ENCODE peak calls at places on chromosomes 2 and 18, in five cellular contexts. One of them, this sample, is unnamed.

GRCh38 chr2:196808281-196808680 is 874 bp downstream of the C2orf66 start:
- DNase-seq in GM12878: no peak
- DNase-seq in K562: no peak
- DNase-seq in HepG2: no peak
- DNase-seq in SK-N-SH: peak
- DNase-seq in this sample: no peak

GRCh38 chr2:171841996-171842395 is 52.0 kb downstream of the SLC25A12 start:
- DNase-seq in GM12878: no peak
- DNase-seq in K562: no peak
- DNase-seq in HepG2: no peak
- DNase-seq in SK-N-SH: no peak
- DNase-seq in this sample: no peak

GRCh38 chr2:168633895-168634294 is 168.5 kb upstream of the NOSTRIN start:
- DNase-seq in GM12878: no peak
- DNase-seq in K562: no peak
- DNase-seq in HepG2: no peak
- DNase-seq in SK-N-SH: no peak
- DNase-seq in this sample: no peak

GRCh38 chr2:74573747-74574562 is 19.4 kb downstream of the DOK1 start:
- DNase-seq in GM12878: peak
- DNase-seq in K562: no peak
- DNase-seq in HepG2: no peak
- DNase-seq in SK-N-SH: no peak
- DNase-seq in this sample: no peak

GRCh38 chr2:152407204-152407721 is 72.3 kb downstream of the FMNL2 start:
- DNase-seq in GM12878: peak
- DNase-seq in K562: no peak
- DNase-seq in HepG2: no peak
- DNase-seq in SK-N-SH: peak
- DNase-seq in this sample: peak

GRCh38 chr2:159595410-159596046 is 20.8 kb downstream of the BAZ2B start:
- DNase-seq in GM12878: no peak
- DNase-seq in K562: no peak
- DNase-seq in HepG2: no peak
- DNase-seq in SK-N-SH: no peak
- DNase-seq in this sample: no peak

GRCh38 chr2:140695163-140695562 is 1435.7 kb downstream of the LRP1B start:
- DNase-seq in GM12878: no peak
- DNase-seq in K562: no peak
- DNase-seq in HepG2: peak
- DNase-seq in SK-N-SH: no peak
- DNase-seq in this sample: no peak

GRCh38 chr2:161138429-161138828 is 21.8 kb upstream of the TANK start:
- DNase-seq in GM12878: no peak
- DNase-seq in K562: no peak
- DNase-seq in HepG2: no peak
- DNase-seq in SK-N-SH: no peak
- DNase-seq in this sample: no peak

GRCh38 chr2:20661028-20661980 is 5.6 kb upstream of the GDF7 start:
- DNase-seq in GM12878: peak
- DNase-seq in K562: peak
- DNase-seq in HepG2: peak
- DNase-seq in SK-N-SH: peak
- DNase-seq in this sample: peak

GRCh38 chr2:226791056-226791486 is 8.5 kb downstream of the IRS1 start:
- DNase-seq in GM12878: peak
- DNase-seq in K562: no peak
- DNase-seq in HepG2: no peak
- DNase-seq in SK-N-SH: no peak
- DNase-seq in this sample: peak

GRCh38 chr2:185700883-185701282 is 37.7 kb upstream of the FSIP2 start:
- DNase-seq in GM12878: no peak
- DNase-seq in K562: no peak
- DNase-seq in HepG2: no peak
- DNase-seq in SK-N-SH: no peak
- DNase-seq in this sample: peak

GRCh38 chr2:123073956-123074355 is 951.1 kb upstream of the CNTNAP5 start:
- DNase-seq in GM12878: no peak
- DNase-seq in K562: no peak
- DNase-seq in HepG2: no peak
- DNase-seq in SK-N-SH: no peak
- DNase-seq in this sample: no peak

DNA sequence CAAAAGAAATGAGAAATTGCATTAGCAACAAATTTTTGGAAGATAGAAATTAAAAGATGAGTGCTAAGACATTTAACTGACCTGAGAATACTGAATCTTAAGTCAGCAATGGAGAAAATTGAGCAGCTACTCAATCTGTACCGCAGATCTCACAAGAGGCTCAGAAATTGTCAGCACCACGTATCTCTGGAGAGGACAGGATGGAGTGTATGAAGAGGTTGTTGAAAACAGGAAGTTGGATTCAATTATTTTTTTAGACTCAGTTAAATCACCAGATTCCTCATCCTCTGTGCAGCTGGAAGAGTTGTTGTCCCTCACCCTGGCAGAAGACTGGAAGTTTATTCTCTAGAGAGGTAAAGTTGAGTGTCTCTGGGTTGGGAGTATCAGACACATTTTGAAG is 114.9 kb upstream of the NT5C1B start:
- DNase-seq in GM12878: no peak
- DNase-seq in K562: no peak
- DNase-seq in HepG2: no peak
- DNase-seq in SK-N-SH: no peak
- DNase-seq in this sample: no peak
- TF ChIP-seq FOXM1 in GM12878: no peak
- TF ChIP-seq FOXM1 in K562: no peak
- TF ChIP-seq FOXM1 in HepG2: no peak
- TF ChIP-seq FOXM1 in SK-N-SH: no peak
- TF ChIP-seq FOXM1 in this sample: no peak

GRCh38 chr2:33073018-33073417 is 126.3 kb downstream of the LTBP1 start:
- DNase-seq in GM12878: no peak
- DNase-seq in K562: no peak
- DNase-seq in HepG2: no peak
- DNase-seq in SK-N-SH: no peak
- DNase-seq in this sample: no peak

GRCh38 chr2:33081691-33082090 is 134.9 kb downstream of the LTBP1 start:
- DNase-seq in GM12878: no peak
- DNase-seq in K562: no peak
- DNase-seq in HepG2: no peak
- DNase-seq in SK-N-SH: no peak
- DNase-seq in this sample: no peak

GRCh38 chr2:33077841-33078240 is 131.1 kb downstream of the LTBP1 start:
- DNase-seq in GM12878: no peak
- DNase-seq in K562: no peak
- DNase-seq in HepG2: no peak
- DNase-seq in SK-N-SH: no peak
- DNase-seq in this sample: no peak

GRCh38 chr2:33074197-33074596 is 127.4 kb downstream of the LTBP1 start:
- DNase-seq in GM12878: no peak
- DNase-seq in K562: no peak
- DNase-seq in HepG2: no peak
- DNase-seq in SK-N-SH: no peak
- DNase-seq in this sample: no peak

GRCh38 chr2:33077316-33077715 is 130.6 kb downstream of the LTBP1 start:
- DNase-seq in GM12878: no peak
- DNase-seq in K562: no peak
- DNase-seq in HepG2: no peak
- DNase-seq in SK-N-SH: no peak
- DNase-seq in this sample: no peak
- TF ChIP-seq FOXM1 in GM12878: no peak
- TF ChIP-seq FOXM1 in K562: no peak
- TF ChIP-seq FOXM1 in HepG2: no peak
- TF ChIP-seq FOXM1 in SK-N-SH: no peak
- TF ChIP-seq FOXM1 in this sample: no peak

GRCh38 chr2:105455488-105455991 is 56.7 kb upstream of the FHL2 start:
- DNase-seq in GM12878: no peak
- DNase-seq in K562: no peak
- DNase-seq in HepG2: peak
- DNase-seq in SK-N-SH: peak
- DNase-seq in this sample: no peak
- TF ChIP-seq FOXM1 in GM12878: no peak
- TF ChIP-seq FOXM1 in K562: no peak
- TF ChIP-seq FOXM1 in HepG2: no peak
- TF ChIP-seq FOXM1 in SK-N-SH: no peak
- TF ChIP-seq FOXM1 in this sample: no peak

DNA sequence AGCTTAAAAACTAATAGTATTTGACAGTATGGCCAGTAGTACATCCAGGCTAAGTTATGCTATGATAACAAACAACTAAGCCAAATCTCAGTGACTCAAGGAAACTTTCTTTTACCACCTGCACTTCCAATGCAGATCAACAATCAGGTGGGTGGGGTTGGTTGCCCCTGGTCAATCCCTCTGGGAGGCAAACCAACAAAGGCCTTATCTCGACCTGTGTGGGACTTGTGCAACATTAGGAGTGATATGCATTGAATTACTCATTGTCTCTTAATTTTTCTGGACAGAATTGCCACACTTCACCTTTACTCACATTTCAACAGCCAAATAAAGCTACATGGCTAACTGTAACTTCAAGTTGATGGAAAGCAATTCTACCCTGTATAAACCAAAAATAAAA is 1049.3 kb upstream of the CDH2 start:
- DNase-seq in GM12878: no peak
- DNase-seq in K562: no peak
- DNase-seq in HepG2: no peak
- DNase-seq in SK-N-SH: no peak
- DNase-seq in this sample: no peak
- TF ChIP-seq FOXM1 in GM12878: no peak
- TF ChIP-seq FOXM1 in K562: no peak
- TF ChIP-seq FOXM1 in HepG2: no peak
- TF ChIP-seq FOXM1 in SK-N-SH: no peak
- TF ChIP-seq FOXM1 in this sample: no peak

DNA sequence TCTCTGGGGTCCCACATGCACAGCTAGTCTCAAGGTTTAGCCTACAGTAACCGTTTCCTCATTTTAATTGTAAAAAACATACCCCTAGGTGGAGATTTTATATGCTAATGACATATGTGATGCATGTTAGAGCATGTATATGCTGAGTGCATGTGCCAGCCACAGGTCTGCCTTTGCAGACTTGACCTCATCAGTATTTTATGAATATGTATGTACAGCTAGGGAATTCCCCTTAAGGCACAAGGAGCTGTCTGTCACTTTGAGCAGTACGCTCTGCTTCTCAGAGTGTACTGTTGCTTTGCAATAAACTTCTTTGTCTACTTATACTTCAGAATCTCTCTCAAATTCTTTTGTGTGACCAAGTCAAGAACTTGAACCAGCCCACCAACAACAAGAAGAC is 131.2 kb upstream of the ERBB4 start:
- DNase-seq in GM12878: no peak
- DNase-seq in K562: no peak
- DNase-seq in HepG2: no peak
- DNase-seq in SK-N-SH: no peak
- DNase-seq in this sample: no peak
- TF ChIP-seq FOXM1 in GM12878: no peak
- TF ChIP-seq FOXM1 in K562: no peak
- TF ChIP-seq FOXM1 in HepG2: no peak
- TF ChIP-seq FOXM1 in SK-N-SH: no peak
- TF ChIP-seq FOXM1 in this sample: no peak

GRCh38 chr2:237418300-237418699 is 4.3 kb upstream of the COL6A3 start:
- DNase-seq in GM12878: no peak
- DNase-seq in K562: no peak
- DNase-seq in HepG2: no peak
- DNase-seq in SK-N-SH: no peak
- DNase-seq in this sample: no peak
- TF ChIP-seq FOXM1 in GM12878: no peak
- TF ChIP-seq FOXM1 in K562: no peak
- TF ChIP-seq FOXM1 in HepG2: no peak
- TF ChIP-seq FOXM1 in SK-N-SH: no peak
- TF ChIP-seq FOXM1 in this sample: no peak

GRCh38 chr2:108268001-108268400 is 20.7 kb upstream of the SULT1C2 start:
- DNase-seq in GM12878: no peak
- DNase-seq in K562: no peak
- DNase-seq in HepG2: no peak
- DNase-seq in SK-N-SH: no peak
- DNase-seq in this sample: no peak

GRCh38 chr2:108266218-108266617 is 22.5 kb upstream of the SULT1C2 start:
- DNase-seq in GM12878: no peak
- DNase-seq in K562: no peak
- DNase-seq in HepG2: peak
- DNase-seq in SK-N-SH: no peak
- DNase-seq in this sample: no peak

GRCh38 chr2:108270346-108270745 is 18.3 kb upstream of the SULT1C2 start:
- DNase-seq in GM12878: no peak
- DNase-seq in K562: no peak
- DNase-seq in HepG2: no peak
- DNase-seq in SK-N-SH: no peak
- DNase-seq in this sample: no peak

GRCh38 chr2:108263425-108263824 is 23.7 kb downstream of the SULT1C3 start:
- DNase-seq in GM12878: no peak
- DNase-seq in K562: no peak
- DNase-seq in HepG2: no peak
- DNase-seq in SK-N-SH: no peak
- DNase-seq in this sample: no peak

DNA sequence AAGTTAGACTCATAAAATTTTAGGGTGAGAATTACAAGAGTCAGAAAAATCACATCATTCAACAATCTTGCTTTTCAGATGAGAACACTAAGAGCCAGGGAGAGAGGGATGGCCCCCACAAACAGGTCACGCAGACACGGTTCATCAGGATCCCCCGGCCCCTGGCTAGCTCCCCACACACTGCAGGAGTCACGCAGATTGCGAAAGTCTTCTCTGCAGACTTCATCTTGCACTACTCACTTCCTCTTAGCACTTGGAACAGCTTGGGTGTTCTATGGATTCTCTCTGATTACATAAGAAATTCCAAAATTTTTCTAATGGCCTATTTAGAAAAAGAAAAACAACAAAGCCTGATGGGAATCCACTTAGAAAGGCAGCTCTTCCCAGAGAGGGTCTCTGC is 21.6 kb upstream of the SULT1C2 start:
- DNase-seq in GM12878: no peak
- DNase-seq in K562: no peak
- DNase-seq in HepG2: no peak
- DNase-seq in SK-N-SH: no peak
- DNase-seq in this sample: no peak
- TF ChIP-seq FOXM1 in GM12878: no peak
- TF ChIP-seq FOXM1 in K562: no peak
- TF ChIP-seq FOXM1 in HepG2: no peak
- TF ChIP-seq FOXM1 in SK-N-SH: no peak
- TF ChIP-seq FOXM1 in this sample: no peak